ENCODE peak calls at places on chromosomes 6 and 20, in seven cellular contexts. B is breast epithelium, E is stomach, K is prostate gland, R is sigmoid colon, D is HCT116, F is spleen. Q is an unnamed sample.

GRCh38 chr20:37524221-37524700 is 3.2 kb downstream of the NNAT start:
- DNase-seq in B (no peak), E (peak), K (peak), R (peak), D (no peak), F (peak), Q (peak)

GRCh38 chr20:11675920-11676617 is 241.6 kb upstream of the BTBD3 start:
- DNase-seq in B (no peak), E (no peak), K (no peak), R (no peak), D (no peak), F (no peak), Q (no peak)

GRCh38 chr6:27501187-27501586 is 28.3 kb upstream of the ZNF184 start:
- DNase-seq in B (no peak), E (no peak), K (no peak), R (no peak), D (no peak), F (no peak), Q (no peak)

GRCh38 chr6:73854998-73855718 is 159.2 kb downstream of the CD109 start:
- DNase-seq in B (no peak), E (no peak), K (peak), R (no peak), D (peak), F (no peak), Q (no peak)

GRCh38 chr6:7137335-7138106 is 29.8 kb downstream of the RREB1 start:
- DNase-seq in B (no peak), E (no peak), K (no peak), R (peak), D (no peak), F (peak), Q (peak)

GRCh38 chr6:50829898-50830439 is 11.3 kb downstream of the TFAP2B start:
- DNase-seq in B (no peak), E (no peak), K (no peak), R (no peak), D (no peak), F (no peak), Q (no peak)

GRCh38 chr6:3039384-3039783 is 28.9 kb upstream of the RIPK1 start:
- DNase-seq in B (no peak), E (no peak), K (no peak), R (no peak), D (no peak), F (no peak), Q (no peak)

GRCh38 chr6:112485140-112485539 is 138.0 kb downstream of the RFPL4B start:
- DNase-seq in B (no peak), E (no peak), K (no peak), R (no peak), D (no peak), F (no peak), Q (no peak)

GRCh38 chr20:37680420-37680819 is 13.4 kb upstream of the CTNNBL1 start:
- DNase-seq in B (no peak), E (no peak), K (no peak), R (no peak), D (no peak), F (no peak), Q (no peak)

GRCh38 chr20:38692436-38693411 is 31.6 kb upstream of the SLC32A1 start:
- DNase-seq in B (no peak), E (peak), K (peak), R (no peak), D (peak), F (no peak), Q (peak)

GRCh38 chr20:61252601-61253263 is 671 bp downstream of the CDH4 start:
- DNase-seq in B (no peak), E (no peak), K (no peak), R (no peak), D (no peak), F (no peak), Q (peak)

GRCh38 chr6:155882527-155883333 is 427.1 kb upstream of the NOX3 start:
- DNase-seq in B (no peak), E (no peak), K (no peak), R (no peak), D (no peak), F (no peak), Q (no peak)

GRCh38 chr20:59004493-59004762 is 2.6 kb downstream of the CTSZ start:
- DNase-seq in B (peak), E (peak), K (no peak), R (peak), D (no peak), F (peak), Q (peak)

GRCh38 chr6:151384151-151384550 is 7.2 kb downstream of the ZBTB2 start:
- DNase-seq in B (no peak), E (no peak), K (no peak), R (no peak), D (no peak), F (no peak), Q (no peak)

GRCh38 chr6:91812596-91813274 is 1225.9 kb upstream of the MAP3K7 start:
- DNase-seq in B (no peak), E (no peak), K (no peak), R (no peak), D (no peak), F (no peak), Q (no peak)

GRCh38 chr6:142474446-142475289 is 172.9 kb downstream of the ADGRG6 start:
- DNase-seq in B (no peak), E (peak), K (peak), R (no peak), D (peak), F (no peak), Q (peak)

GRCh38 chr20:41079066-41079465 is 50.4 kb downstream of the TOP1 start:
- DNase-seq in B (no peak), E (no peak), K (no peak), R (no peak), D (no peak), F (no peak), Q (no peak)

GRCh38 chr6:169665289-169665688 is 36.5 kb downstream of the WDR27 start:
- DNase-seq in B (no peak), E (no peak), K (no peak), R (no peak), D (no peak), F (no peak), Q (no peak)

GRCh38 chr6:37114612-37115011 is 55.3 kb upstream of the PIM1 start:
- DNase-seq in B (no peak), E (no peak), K (no peak), R (no peak), D (no peak), F (no peak), Q (no peak)

GRCh38 chr6:140833396-140833795 is 1299.3 kb upstream of the GJE1 start:
- DNase-seq in B (no peak), E (no peak), K (no peak), R (no peak), D (no peak), F (no peak), Q (no peak)

GRCh38 chr20:17610566-17611289 is 40.9 kb downstream of the DSTN start:
- DNase-seq in B (peak), E (peak), K (no peak), R (no peak), D (no peak), F (peak), Q (peak)

GRCh38 chr6:149834513-149835481 is 29.4 kb downstream of the LRP11 start:
- DNase-seq in B (no peak), E (peak), K (peak), R (no peak), D (peak), F (no peak), Q (no peak)

GRCh38 chr6:57301755-57302154 is 15.7 kb upstream of the PRIM2 start:
- DNase-seq in B (no peak), E (no peak), K (no peak), R (no peak), D (no peak), F (no peak), Q (no peak)

GRCh38 chr6:112054520-112055160 is 736 bp downstream of the CCN6 start:
- DNase-seq in B (no peak), E (no peak), K (no peak), R (no peak), D (no peak), F (no peak), Q (no peak)

GRCh38 chr6:1610497-1611321 is 994 bp downstream of the FOXC1 start:
- DNase-seq in B (no peak), E (no peak), K (no peak), R (peak), D (no peak), F (no peak), Q (peak)

GRCh38 chr6:166618866-166619761 is 7.9 kb downstream of the RPS6KA2 start:
- DNase-seq in B (no peak), E (no peak), K (no peak), R (no peak), D (no peak), F (no peak), Q (no peak)

GRCh38 chr6:127776320-127776719 is 124.5 kb downstream of the THEMIS start:
- DNase-seq in B (no peak), E (no peak), K (no peak), R (no peak), D (no peak), F (no peak), Q (no peak)

GRCh38 chr6:47343631-47344421 is 34.1 kb upstream of the TNFRSF21 start:
- DNase-seq in B (no peak), E (peak), K (no peak), R (no peak), D (no peak), F (no peak), Q (no peak)

GRCh38 chr20:62897666-62898065 is 28.6 kb downstream of the DIDO1 start:
- DNase-seq in B (no peak), E (no peak), K (no peak), R (peak), D (no peak), F (peak), Q (no peak)

GRCh38 chr20:61019322-61019721 is 232.7 kb upstream of the CDH4 start:
- DNase-seq in B (no peak), E (no peak), K (no peak), R (no peak), D (no peak), F (no peak), Q (peak)

GRCh38 chr20:59145926-59146800 is 17.5 kb upstream of the ZNF831 start:
- DNase-seq in B (no peak), E (no peak), K (no peak), R (no peak), D (no peak), F (peak), Q (peak)

DNA sequence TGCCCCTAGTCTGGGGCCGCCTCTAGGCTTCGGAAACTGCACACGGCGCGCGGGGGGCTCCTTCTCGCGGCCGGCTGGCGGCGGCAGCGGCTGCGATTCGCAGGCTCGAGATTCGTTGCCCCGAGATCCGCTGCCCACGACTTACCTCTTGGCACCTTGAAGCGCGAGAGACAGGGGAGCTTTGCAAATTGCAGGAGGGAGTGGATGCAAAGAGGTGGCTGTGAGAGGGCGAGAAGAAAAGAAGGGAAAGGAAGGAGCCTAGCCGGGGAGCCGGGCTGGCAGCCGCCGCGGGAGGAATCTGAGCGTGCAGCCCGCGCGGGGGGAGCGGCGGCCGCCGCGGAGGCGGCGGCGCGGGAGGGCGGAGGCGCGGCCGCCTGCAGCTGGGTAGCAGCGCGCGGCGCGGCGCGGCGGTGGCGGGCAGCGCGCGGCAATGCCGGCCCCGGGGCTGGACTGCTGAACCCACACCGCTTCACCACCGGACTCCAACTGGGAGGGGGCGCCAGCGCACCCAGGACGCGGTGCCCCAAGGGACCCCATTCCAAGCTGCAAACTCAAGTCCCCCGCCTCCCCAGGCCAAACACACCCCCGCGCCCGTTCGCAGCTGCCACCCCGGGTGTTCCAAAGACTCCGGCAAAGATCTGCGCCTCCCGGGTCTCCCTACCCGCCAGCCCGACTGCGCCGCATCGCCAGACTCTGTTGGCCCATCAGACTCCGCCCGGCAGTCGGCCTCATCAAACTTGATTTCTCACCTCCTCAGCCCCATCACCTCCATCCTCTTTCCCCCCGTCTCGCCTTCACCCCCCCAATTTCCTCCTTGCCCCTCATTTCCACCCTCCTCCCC is 44.2 kb upstream of the SUPT3H start:
- DNase-seq in B (no peak), E (peak), K (peak), R (peak), D (no peak), F (peak), Q (peak)
- TF ChIP-seq POLR2A in B (no peak), E (no peak), K (peak), R (no peak), D (no peak), F (no peak), Q (no peak)

GRCh38 chr20:23369424-23369823 is 7.4 kb downstream of the GZF1 start:
- DNase-seq in B (no peak), E (no peak), K (no peak), R (no peak), D (no peak), F (no peak), Q (peak)
- TF ChIP-seq POLR2AphosphoS5 in B (no peak), E (no peak), K (no peak), R (no peak), D (no peak), F (peak), Q (no peak)

DNA sequence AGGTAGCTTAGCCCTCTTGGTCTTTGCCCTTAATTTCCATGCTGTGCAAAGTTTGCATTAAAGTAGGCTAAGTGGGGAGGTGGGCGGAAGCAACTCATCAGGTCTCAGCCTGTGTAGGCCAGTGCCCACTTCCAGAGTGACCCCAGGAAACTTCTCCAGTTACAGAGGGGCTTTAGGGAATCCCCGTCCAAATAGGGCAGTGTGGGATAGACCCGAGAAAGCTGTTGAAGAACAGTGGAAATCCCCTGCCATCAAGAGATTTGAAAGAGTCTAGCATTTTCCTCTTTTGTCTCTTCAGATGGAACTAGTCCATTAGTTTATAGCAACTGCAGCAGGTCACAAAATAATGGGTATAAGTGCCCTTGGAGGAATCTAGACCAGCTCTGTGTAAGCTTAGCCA is 20.2 kb downstream of the SF3B5 start:
- DNase-seq in B (no peak), E (no peak), K (no peak), R (no peak), D (no peak), F (no peak), Q (no peak)
- TF ChIP-seq POLR2A in B (no peak), E (no peak), K (no peak), R (no peak), D (no peak), F (no peak), Q (no peak)

DNA sequence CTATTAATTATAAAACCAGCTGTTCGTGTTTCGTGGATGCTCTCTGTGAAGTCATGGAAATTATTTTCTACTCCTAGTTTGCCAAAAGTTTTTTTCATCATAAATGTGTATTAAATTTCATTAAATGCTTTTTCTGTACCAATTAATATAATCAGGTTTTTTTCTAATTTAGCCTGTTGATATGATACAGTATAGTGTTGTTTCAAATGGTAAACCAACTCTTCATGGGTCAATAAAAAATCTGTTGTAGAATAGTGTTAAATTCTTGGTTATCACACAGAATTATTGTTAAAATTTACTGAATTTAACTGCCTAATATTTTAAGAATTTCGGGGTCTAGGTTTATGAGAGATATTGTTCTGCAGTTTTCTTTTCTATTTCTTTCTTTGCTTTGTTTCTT is 505.9 kb upstream of the MANEA start:
- DNase-seq in B (no peak), E (no peak), K (no peak), R (no peak), D (no peak), F (no peak), Q (no peak)
- TF ChIP-seq POLR2AphosphoS5 in B (no peak), E (no peak), K (no peak), R (no peak), D (no peak), F (no peak), Q (no peak)

GRCh38 chr20:45407067-45407745 is 883 bp upstream of the DBNDD2 start:
- DNase-seq in B (no peak), E (peak), K (no peak), R (peak), D (no peak), F (no peak), Q (peak)

GRCh38 chr20:45407783-45408645 is at the start of gene DBNDD2:
- DNase-seq in B (no peak), E (no peak), K (no peak), R (no peak), D (no peak), F (no peak), Q (peak)

GRCh38 chr20:45404438-45404837 is 3.7 kb upstream of the DBNDD2 start:
- DNase-seq in B (no peak), E (no peak), K (no peak), R (no peak), D (no peak), F (no peak), Q (no peak)

GRCh38 chr20:45405566-45406259 is 2.4 kb upstream of the DBNDD2 start:
- DNase-seq in B (no peak), E (no peak), K (no peak), R (peak), D (no peak), F (no peak), Q (no peak)

GRCh38 chr20:45406260-45407066 is 1.6 kb upstream of the DBNDD2 start:
- DNase-seq in B (peak), E (peak), K (peak), R (peak), D (no peak), F (peak), Q (peak)
- TF ChIP-seq POLR2A in B (no peak), E (no peak), K (peak), R (peak), D (no peak), F (no peak), Q (peak)

GRCh38 chr6:31587791-31588777 is 2.0 kb downstream of the LST1 start:
- DNase-seq in B (no peak), E (no peak), K (no peak), R (no peak), D (no peak), F (no peak), Q (no peak)
- TF ChIP-seq POLR2AphosphoS5 in B (no peak), E (no peak), K (no peak), R (no peak), D (no peak), F (no peak), Q (no peak)

DNA sequence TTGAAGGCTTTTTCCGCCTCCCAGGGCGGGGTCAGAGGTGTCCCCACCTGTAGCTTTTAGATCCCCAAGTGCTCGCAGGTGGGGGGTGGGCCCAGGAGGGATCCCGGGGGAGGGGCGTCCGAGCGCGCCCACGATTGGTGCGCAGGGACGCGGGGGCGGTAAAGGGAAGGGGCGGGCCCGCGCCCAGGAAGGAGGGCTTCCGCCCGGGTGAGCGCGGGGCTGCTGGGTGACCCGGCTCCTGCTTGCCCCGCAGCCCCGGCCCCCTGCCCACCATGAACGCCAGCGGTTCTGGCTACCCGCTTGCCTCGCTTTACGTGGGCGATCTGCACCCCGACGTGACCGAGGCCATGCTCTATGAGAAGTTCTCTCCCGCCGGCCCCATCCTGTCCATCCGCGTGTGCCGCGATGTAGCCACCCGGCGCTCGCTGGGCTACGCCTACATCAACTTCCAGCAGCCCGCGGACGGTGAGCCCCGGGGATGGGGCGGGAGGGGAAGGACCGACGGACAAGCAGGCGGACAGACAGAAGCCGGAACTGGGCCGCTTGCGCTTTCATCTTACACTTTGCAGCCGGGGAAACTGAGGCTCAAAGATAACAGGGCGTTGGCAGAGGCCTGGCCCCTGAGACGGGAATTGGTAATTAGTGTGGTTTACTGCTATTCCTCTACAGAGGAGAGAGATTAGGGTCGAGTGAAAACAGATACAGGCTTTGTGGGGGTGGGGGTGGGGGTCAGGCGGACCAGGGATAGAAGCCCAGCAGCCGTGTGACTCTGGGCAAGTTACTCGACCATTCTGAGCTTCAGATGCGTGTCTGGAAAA is at the start of gene PABPC1L:
- DNase-seq in B (no peak), E (peak), K (peak), R (peak), D (peak), F (peak), Q (peak)
- TF ChIP-seq POLR2A in B (no peak), E (no peak), K (no peak), R (no peak), D (no peak), F (no peak), Q (no peak)